ENCODE peak calls at places on chromosome 12, in eight cellular contexts. H, A, B, O, V, S, U and E are unnamed samples.

GRCh38 chr12:332581-333205 is 56.4 kb downstream of the KDM5A start:
- DNase-seq in O (no peak), B (no peak), S (peak; percentile 16), A (no peak), U (no peak), H (no peak), V (no peak), E (no peak)

GRCh38 chr12:108850854-108851573 is 6.4 kb downstream of the SSH1 start:
- DNase-seq in V (no peak), S (peak; percentile 76), A (no peak), H (no peak), U (no peak), B (no peak), O (peak; percentile 98), E (peak; percentile 38)

GRCh38 chr12:89344043-89344861 is 8.0 kb downstream of the DUSP6 start:
- DNase-seq in A (no peak), U (no peak), S (no peak), H (no peak), V (no peak), B (no peak), O (no peak), E (no peak)

GRCh38 chr12:130764475-130765185 is 48.5 kb upstream of the RIMBP2 start:
- DNase-seq in V (peak; percentile 19), H (no peak), O (peak; percentile 11), A (peak; percentile 40), B (no peak), S (peak; percentile 38), U (no peak), E (no peak)

GRCh38 chr12:26097046-26097878 is 27.6 kb downstream of the BHLHE41 start:
- DNase-seq in O (peak; percentile 54), V (peak; percentile 87), B (peak; percentile 48), A (peak; percentile 93), U (no peak), S (peak; percentile 83), H (peak; percentile 80), E (peak; percentile 89)

GRCh38 chr12:104352106-104352713 is 48.7 kb downstream of the EID3 start:
- DNase-seq in S (no peak), V (no peak), H (peak; percentile 6), U (no peak), O (no peak), B (no peak), A (no peak), E (no peak)

GRCh38 chr12:54004841-54005530 is 3.8 kb upstream of the HOXC8 start:
- DNase-seq in B (no peak), S (no peak), O (no peak), H (peak; percentile 73), U (no peak), A (no peak), V (no peak), E (no peak)

GRCh38 chr12:114668151-114668891 is 15.7 kb downstream of the TBX3 start:
- DNase-seq in A (peak; percentile 98), S (peak; percentile 62), B (peak; percentile 65), U (no peak), O (peak; percentile 65), V (peak; percentile 88), H (peak; percentile 95), E (peak; percentile 19)

GRCh38 chr12:10667581-10667980 is 6.3 kb downstream of the STYK1 start:
- DNase-seq in U (no peak), H (no peak), S (no peak), O (no peak), B (no peak), A (no peak), V (no peak), E (no peak)

GRCh38 chr12:40034712-40035111 is 71.2 kb downstream of the SLC2A13 start:
- DNase-seq in O (no peak), H (no peak), V (no peak), B (no peak), A (no peak), S (no peak), U (no peak), E (no peak)